ENCODE peak calls at places on chromosomes 1 and 21, in nine cellular contexts. H is stomach, K is ovary, Z is endothelial cell of umbilical vein, C is right lobe of liver, U is lower leg skin, B is heart left ventricle, T is tibial nerve, R is Peyer's patch. G is an unnamed sample.

GRCh38 chr1:91889717-91890459 is 3.9 kb upstream of the TGFBR3 start:
- DNase-seq in H (no peak), K (no peak), Z (peak), C (no peak), U (no peak), B (no peak), T (no peak), R (no peak), G (no peak)

GRCh38 chr1:16077430-16078245 is 4.2 kb upstream of the FAM131C start:
- DNase-seq in H (no peak), K (no peak), Z (no peak), C (no peak), U (no peak), B (no peak), T (no peak), R (no peak), G (no peak)

GRCh38 chr1:20699558-20699957 is 18.2 kb downstream of the KIF17 start:
- DNase-seq in H (no peak), K (no peak), Z (no peak), C (no peak), U (no peak), B (peak), T (no peak), R (peak), G (no peak)

GRCh38 chr1:231683439-231684165 is 57.0 kb downstream of the DISC1 start:
- DNase-seq in H (no peak), K (no peak), Z (no peak), C (no peak), U (no peak), B (no peak), T (peak), R (no peak), G (no peak)

GRCh38 chr1:207919523-207920210 is 8.7 kb upstream of the CD34 start:
- DNase-seq in H (no peak), K (no peak), Z (peak), C (no peak), U (no peak), B (no peak), T (no peak), R (no peak), G (peak)

GRCh38 chr1:213987876-213988638 is at the start of gene PROX1:
- DNase-seq in H (peak), K (peak), Z (peak), C (peak), U (peak), B (peak), T (peak), R (peak), G (no peak)

GRCh38 chr1:21639594-21640041 is 29.5 kb downstream of the RAP1GAP start:
- DNase-seq in H (peak), K (no peak), Z (no peak), C (peak), U (no peak), B (no peak), T (no peak), R (peak), G (no peak)

GRCh38 chr1:112935474-112936289 is 20.3 kb downstream of the SLC16A1 start:
- DNase-seq in H (no peak), K (no peak), Z (peak), C (no peak), U (no peak), B (no peak), T (no peak), R (no peak), G (peak)

GRCh38 chr21:31490471-31490870 is 146.4 kb upstream of the TIAM1 start:
- DNase-seq in H (no peak), K (no peak), Z (no peak), C (no peak), U (no peak), B (no peak), T (no peak), R (no peak), G (peak)

GRCh38 chr1:171772312-171772711 is 9.1 kb upstream of the METTL13 start:
- DNase-seq in H (no peak), K (no peak), Z (no peak), C (no peak), U (no peak), B (no peak), T (no peak), R (no peak), G (no peak)

GRCh38 chr1:12001249-12001917 is 17.9 kb upstream of the MIIP start:
- DNase-seq in H (no peak), K (no peak), Z (no peak), C (no peak), U (no peak), B (no peak), T (no peak), R (no peak), G (peak)

GRCh38 chr21:45430521-45431501 is 25.8 kb downstream of the COL18A1 start:
- DNase-seq in H (no peak), K (no peak), Z (no peak), C (no peak), U (no peak), B (no peak), T (no peak), R (no peak), G (no peak)

GRCh38 chr1:183461350-183461749 is 10.9 kb upstream of the SMG7 start:
- DNase-seq in H (no peak), K (no peak), Z (no peak), C (no peak), U (no peak), B (no peak), T (no peak), R (no peak), G (peak)

GRCh38 chr1:58809327-58810040 is 25.6 kb upstream of the JUN start:
- DNase-seq in H (no peak), K (no peak), Z (peak), C (no peak), U (no peak), B (no peak), T (no peak), R (no peak), G (peak)

GRCh38 chr1:228228601-228229074 is 20.8 kb downstream of the OBSCN start:
- DNase-seq in H (no peak), K (no peak), Z (peak), C (no peak), U (no peak), B (no peak), T (no peak), R (no peak), G (peak)

GRCh38 chr1:113929750-113930498 is 800 bp downstream of the HIPK1 start:
- DNase-seq in H (peak), K (peak), Z (no peak), C (peak), U (peak), B (peak), T (no peak), R (no peak), G (peak)

GRCh38 chr1:154726443-154726842 is 118.5 kb upstream of the ADAR start:
- DNase-seq in H (no peak), K (no peak), Z (peak), C (no peak), U (no peak), B (no peak), T (no peak), R (no peak), G (no peak)

GRCh38 chr1:166947398-166948043 is 27.8 kb downstream of the ILDR2 start:
- DNase-seq in H (peak), K (peak), Z (peak), C (no peak), U (no peak), B (peak), T (peak), R (no peak), G (peak)

GRCh38 chr1:150162862-150163706 is 13.4 kb downstream of the PLEKHO1 start:
- DNase-seq in H (peak), K (peak), Z (peak), C (peak), U (peak), B (peak), T (peak), R (peak), G (peak)

GRCh38 chr21:31265293-31265692 is 78.8 kb downstream of the TIAM1 start:
- DNase-seq in H (no peak), K (no peak), Z (no peak), C (no peak), U (no peak), B (no peak), T (no peak), R (no peak), G (no peak)

GRCh38 chr1:39788758-39789570 is at the start of gene BMP8B:
- DNase-seq in H (peak), K (no peak), Z (no peak), C (peak), U (no peak), B (peak), T (peak), R (peak), G (peak)

GRCh38 chr1:247448107-247448778 is 9.7 kb downstream of the OR2B11 start:
- DNase-seq in H (peak), K (peak), Z (peak), C (peak), U (peak), B (peak), T (peak), R (peak), G (no peak)

GRCh38 chr1:246350745-246351144 is 156.3 kb downstream of the SMYD3 start:
- DNase-seq in H (no peak), K (no peak), Z (no peak), C (no peak), U (no peak), B (no peak), T (no peak), R (no peak), G (no peak)

GRCh38 chr1:225685476-225686176 is 32.7 kb upstream of the ENAH start:
- DNase-seq in H (no peak), K (no peak), Z (no peak), C (no peak), U (peak), B (no peak), T (no peak), R (no peak), G (no peak)

GRCh38 chr21:45420623-45421041 is 15.7 kb downstream of the COL18A1 start:
- DNase-seq in H (peak), K (no peak), Z (no peak), C (no peak), U (no peak), B (peak), T (no peak), R (no peak), G (no peak)

GRCh38 chr1:954927-955326 is 4.1 kb downstream of the NOC2L start:
- DNase-seq in H (no peak), K (no peak), Z (no peak), C (no peak), U (no peak), B (no peak), T (no peak), R (no peak), G (no peak)

GRCh38 chr1:952603-953002 is 6.5 kb downstream of the NOC2L start:
- DNase-seq in H (no peak), K (no peak), Z (no peak), C (no peak), U (no peak), B (no peak), T (no peak), R (no peak), G (no peak)

GRCh38 chr1:952201-952600 is 6.9 kb downstream of the NOC2L start:
- DNase-seq in H (no peak), K (no peak), Z (no peak), C (no peak), U (no peak), B (no peak), T (no peak), R (no peak), G (no peak)

GRCh38 chr1:955439-955838 is 3.6 kb downstream of the NOC2L start:
- DNase-seq in H (no peak), K (no peak), Z (no peak), C (no peak), U (no peak), B (no peak), T (no peak), R (no peak), G (no peak)

GRCh38 chr1:953524-954320 is 5.3 kb downstream of the NOC2L start:
- DNase-seq in H (no peak), K (no peak), Z (no peak), C (no peak), U (no peak), B (no peak), T (no peak), R (no peak), G (no peak)
- TF ChIP-seq POLR2A in H (no peak), K (no peak), Z (no peak), C (no peak), U (no peak), B (no peak), T (no peak), R (no peak), G (no peak)

DNA sequence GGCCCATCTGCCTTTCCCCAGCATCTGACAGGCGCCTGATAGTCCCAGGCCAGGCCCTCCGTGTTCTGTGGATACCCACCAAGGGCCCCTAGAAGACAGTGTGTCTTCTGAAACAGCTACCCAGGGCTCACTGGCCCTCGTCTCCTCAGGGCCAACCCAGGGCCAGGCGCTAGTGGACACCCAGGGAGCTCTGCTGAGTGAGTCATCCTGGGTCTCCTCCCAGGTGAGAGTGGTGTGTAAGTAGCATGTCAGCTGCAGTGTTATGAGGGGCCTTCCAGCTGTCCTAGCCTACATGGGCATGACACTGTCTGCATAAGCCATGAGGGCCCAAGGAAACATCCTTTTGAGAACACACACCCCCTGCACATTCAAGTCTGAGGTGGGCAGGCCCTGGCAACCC is 36.7 kb downstream of the CHD5 start:
- DNase-seq in H (no peak), K (no peak), Z (no peak), C (no peak), U (no peak), B (no peak), T (no peak), R (no peak), G (no peak)
- TF ChIP-seq POLR2A in H (no peak), K (no peak), Z (no peak), C (no peak), U (no peak), B (no peak), T (no peak), R (no peak), G (no peak)

DNA sequence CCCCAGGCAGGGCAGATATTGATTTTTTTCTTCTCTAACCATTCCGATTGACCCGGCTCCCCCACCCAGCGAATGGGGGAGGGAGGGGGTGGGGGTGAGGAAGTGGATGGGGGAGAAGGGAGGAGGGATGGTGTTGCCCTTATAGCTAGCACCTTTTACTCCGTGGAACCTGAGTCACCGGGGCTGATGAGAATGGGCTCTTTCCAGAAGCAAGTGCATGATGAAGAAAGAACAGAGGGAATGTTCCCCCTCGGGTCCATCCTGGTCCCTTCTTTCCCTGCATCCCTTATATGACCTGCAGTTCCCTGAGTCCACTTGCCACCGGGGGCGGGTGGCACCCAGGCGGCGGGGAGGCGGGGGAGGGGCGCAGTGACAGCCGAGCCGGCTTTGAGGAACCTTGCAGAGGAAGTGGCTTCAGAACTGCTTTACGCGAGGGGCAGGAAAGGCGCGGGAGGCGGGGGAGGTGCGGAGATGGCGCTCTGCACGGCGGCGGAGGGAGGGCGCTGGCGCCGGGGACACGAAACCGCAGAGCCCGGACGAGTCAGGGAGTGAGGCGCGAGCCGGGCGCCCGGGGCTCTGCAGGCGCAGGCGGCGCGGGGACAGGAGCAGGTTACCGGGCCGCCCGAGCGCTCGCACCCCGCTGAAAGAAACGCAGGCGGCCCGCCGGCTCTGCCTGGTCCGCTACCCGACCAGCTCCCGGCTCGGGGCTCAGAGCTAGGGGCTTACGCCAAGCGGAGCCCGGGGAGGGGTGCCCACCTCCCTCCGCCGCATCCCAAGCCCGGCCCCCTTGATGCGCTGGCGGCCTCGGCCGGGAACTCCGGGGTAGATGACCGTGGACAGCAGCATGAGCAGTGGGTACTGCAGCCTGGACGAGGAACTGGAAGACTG is 49.7 kb downstream of the RASSF5 start:
- DNase-seq in H (peak), K (peak), Z (peak), C (peak), U (peak), B (peak), T (peak), R (peak), G (peak)
- TF ChIP-seq POLR2A in H (no peak), K (no peak), Z (no peak), C (peak), U (no peak), B (no peak), T (no peak), R (no peak), G (peak)

DNA sequence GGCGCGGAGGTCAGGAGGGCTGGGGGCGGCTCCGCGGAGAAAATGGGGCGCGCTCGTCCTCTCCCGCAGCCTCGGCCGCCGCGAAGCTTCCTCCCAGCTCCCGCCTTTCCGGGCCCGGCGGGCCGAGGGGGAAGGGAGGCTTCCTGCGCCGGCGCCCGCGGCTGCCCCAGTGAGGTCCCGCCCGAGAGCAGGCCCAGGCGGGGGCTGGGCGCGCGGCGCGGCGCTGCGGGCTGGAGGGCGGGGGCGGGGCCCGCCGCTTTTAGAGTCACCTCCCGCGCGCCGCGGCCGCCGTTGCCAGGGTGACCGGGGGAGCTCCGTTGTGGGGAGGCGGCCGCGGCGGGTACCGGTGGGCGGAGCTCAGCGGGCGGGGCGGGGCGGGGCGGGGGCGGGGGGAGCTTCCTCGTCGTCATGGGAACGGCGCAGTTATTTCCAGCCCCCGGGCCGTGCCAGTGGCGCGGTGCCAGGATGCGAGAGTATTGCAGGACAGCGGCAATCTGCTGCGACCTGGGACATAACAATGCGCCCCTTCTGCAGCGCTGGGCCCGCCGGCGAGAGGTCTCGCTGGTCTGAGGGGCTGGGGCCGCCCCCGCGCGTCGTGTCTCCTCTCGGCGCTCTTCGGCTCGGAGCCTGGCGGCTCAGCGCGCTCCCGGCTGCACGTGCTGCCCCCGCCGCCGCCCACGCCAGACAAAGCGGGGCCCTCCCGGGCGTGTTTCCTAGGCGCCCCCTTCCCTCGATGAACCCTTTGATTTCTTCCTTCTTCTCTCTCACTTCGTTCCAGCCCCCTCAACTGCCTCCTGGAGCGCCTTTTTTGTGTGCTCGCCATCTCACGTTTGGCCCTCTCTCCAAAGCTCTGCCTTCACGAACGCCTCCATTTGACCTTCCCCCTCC is 16.9 kb downstream of the IER5 start:
- DNase-seq in H (peak), K (peak), Z (peak), C (peak), U (peak), B (peak), T (peak), R (peak), G (peak)
- TF ChIP-seq POLR2A in H (peak), K (peak), Z (peak), C (peak), U (no peak), B (peak), T (no peak), R (peak), G (peak)

GRCh38 chr1:193058529-193059281 is 455 bp downstream of the UCHL5 start:
- DNase-seq in H (peak), K (peak), Z (peak), C (no peak), U (peak), B (peak), T (no peak), R (peak), G (peak)
- TF ChIP-seq POLR2A in H (no peak), K (no peak), Z (peak), C (no peak), U (no peak), B (no peak), T (no peak), R (peak), G (peak)

DNA sequence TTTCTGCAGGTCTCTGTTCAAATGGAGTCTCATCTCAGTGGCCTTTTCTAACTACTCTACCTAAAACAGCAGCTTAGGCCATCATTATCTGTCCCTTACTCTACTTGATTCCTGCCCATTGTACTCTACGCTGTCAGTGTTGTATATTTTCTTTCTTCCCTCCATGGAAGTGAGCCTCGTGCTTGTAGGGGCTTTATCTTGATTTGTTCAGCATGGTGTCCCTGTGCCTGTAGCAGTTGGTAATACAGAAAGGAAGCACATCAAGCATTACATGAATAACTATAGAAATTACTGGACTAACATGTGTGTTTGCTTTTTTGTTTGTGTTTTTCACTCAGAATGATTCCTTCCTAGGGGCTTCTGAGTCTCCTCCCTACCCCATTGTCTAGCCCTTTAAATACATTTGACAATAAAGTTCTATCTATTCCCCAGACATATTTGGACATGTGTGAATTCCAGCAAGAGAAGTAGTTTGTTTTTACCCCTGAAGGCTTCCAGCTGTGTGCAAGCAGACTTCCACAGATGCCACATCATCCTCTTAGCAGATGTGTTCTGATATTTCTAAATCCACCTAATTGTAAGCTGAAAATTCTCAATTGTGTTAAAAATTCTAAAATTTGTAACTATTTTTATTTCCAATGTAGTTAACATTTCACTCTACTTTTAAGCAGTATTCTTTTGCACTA is 40.3 kb downstream of the PRMT2 start:
- DNase-seq in H (no peak), K (no peak), Z (no peak), C (no peak), U (no peak), B (no peak), T (no peak), R (no peak), G (no peak)
- TF ChIP-seq POLR2A in H (no peak), K (no peak), Z (no peak), C (no peak), U (no peak), B (no peak), T (no peak), R (no peak), G (no peak)

GRCh38 chr21:16347223-16347622 is 617.4 kb downstream of the USP25 start:
- DNase-seq in H (no peak), K (no peak), Z (no peak), C (no peak), U (no peak), B (no peak), T (no peak), R (no peak), G (no peak)
- TF ChIP-seq POLR2A in H (no peak), K (no peak), Z (no peak), C (no peak), U (no peak), B (no peak), T (no peak), R (no peak), G (no peak)

GRCh38 chr1:226945106-226945857 is 5.2 kb downstream of the COQ8A start:
- DNase-seq in H (peak), K (no peak), Z (no peak), C (peak), U (peak), B (no peak), T (no peak), R (peak), G (no peak)
- TF ChIP-seq POLR2A in H (no peak), K (no peak), Z (no peak), C (no peak), U (no peak), B (no peak), T (no peak), R (peak), G (no peak)